ENCODE peak calls at places on chromosomes 3 and 15, in ten cellular contexts. W is neural crest cell; G is H9; S is transverse colon; I is esophagus squamous epithelium; Y is CD4-positive, alpha-beta T cell; B is mucosa of descending colon; L is endothelial cell; T is nephron progenitor cell; C is lower leg skin. P is an unnamed sample.

GRCh38 chr15:90160781-90161727 is 40.1 kb upstream of the SEMA4B start:
- DNase-seq in W (no peak), G (peak; percentile 88), S (peak; percentile 85), I (no peak), Y (no peak), B (peak; percentile 91), L (no peak), T (peak; percentile 22), C (no peak), P (no peak)

GRCh38 chr3:148884261-148884660 is 19.2 kb downstream of the CPA3 start:
- DNase-seq in W (no peak), G (no peak), S (no peak), I (no peak), Y (no peak), B (no peak), L (no peak), T (no peak), C (no peak), P (no peak)

GRCh38 chr3:176351408-176351807 is 845.9 kb downstream of the TBL1XR1 start:
- DNase-seq in W (no peak), G (no peak), S (no peak), I (no peak), Y (no peak), B (no peak), L (no peak), T (no peak), C (no peak), P (no peak)

GRCh38 chr3:177069514-177070329 is 127.6 kb downstream of the TBL1XR1 start:
- DNase-seq in W (no peak), G (no peak), S (no peak), I (no peak), Y (no peak), B (no peak), L (no peak), T (no peak), C (no peak), P (no peak)

GRCh38 chr3:189303584-189303983 is 131.8 kb downstream of the TPRG1 start:
- DNase-seq in W (no peak), G (no peak), S (no peak), I (no peak), Y (no peak), B (no peak), L (no peak), T (no peak), C (no peak), P (no peak)

GRCh38 chr3:9817437-9817836 is 7.4 kb downstream of the TTLL3 start:
- DNase-seq in W (no peak), G (no peak), S (no peak), I (no peak), Y (no peak), B (peak; percentile 7), L (no peak), T (no peak), C (no peak), P (no peak)

GRCh38 chr15:74889390-74889881 is 406 bp upstream of the MPI start:
- DNase-seq in W (peak; percentile 29), G (peak; percentile 59), S (peak; percentile 33), I (no peak), Y (no peak), B (peak; percentile 67), L (peak; percentile 39), T (peak; percentile 50), C (no peak), P (no peak)

GRCh38 chr15:33091983-33092688 is 102.4 kb downstream of the FMN1 start:
- DNase-seq in W (no peak), G (no peak), S (peak; percentile 63), I (no peak), Y (no peak), B (peak; percentile 61), L (no peak), T (no peak), C (no peak), P (no peak)

GRCh38 chr3:151203053-151203420 is at the start of gene GPR171:
- DNase-seq in W (no peak), G (no peak), S (peak; percentile 29), I (no peak), Y (peak; percentile 64), B (no peak), L (no peak), T (no peak), C (no peak), P (no peak)

GRCh38 chr15:70505971-70506887 is 257.1 kb downstream of the UACA start:
- DNase-seq in W (no peak), G (peak; percentile 57), S (no peak), I (no peak), Y (no peak), B (no peak), L (no peak), T (no peak), C (no peak), P (no peak)

GRCh38 chr15:70510433-70510832 is 252.9 kb downstream of the UACA start:
- DNase-seq in W (no peak), G (no peak), S (no peak), I (no peak), Y (no peak), B (no peak), L (no peak), T (no peak), C (no peak), P (no peak)

GRCh38 chr15:70507772-70508351 is 255.5 kb downstream of the UACA start:
- DNase-seq in W (no peak), G (no peak), S (no peak), I (no peak), Y (no peak), B (no peak), L (no peak), T (peak; percentile 24), C (no peak), P (no peak)

GRCh38 chr15:70509282-70510272 is 253.8 kb downstream of the UACA start:
- DNase-seq in W (no peak), G (no peak), S (no peak), I (no peak), Y (no peak), B (no peak), L (no peak), T (no peak), C (no peak), P (no peak)

DNA sequence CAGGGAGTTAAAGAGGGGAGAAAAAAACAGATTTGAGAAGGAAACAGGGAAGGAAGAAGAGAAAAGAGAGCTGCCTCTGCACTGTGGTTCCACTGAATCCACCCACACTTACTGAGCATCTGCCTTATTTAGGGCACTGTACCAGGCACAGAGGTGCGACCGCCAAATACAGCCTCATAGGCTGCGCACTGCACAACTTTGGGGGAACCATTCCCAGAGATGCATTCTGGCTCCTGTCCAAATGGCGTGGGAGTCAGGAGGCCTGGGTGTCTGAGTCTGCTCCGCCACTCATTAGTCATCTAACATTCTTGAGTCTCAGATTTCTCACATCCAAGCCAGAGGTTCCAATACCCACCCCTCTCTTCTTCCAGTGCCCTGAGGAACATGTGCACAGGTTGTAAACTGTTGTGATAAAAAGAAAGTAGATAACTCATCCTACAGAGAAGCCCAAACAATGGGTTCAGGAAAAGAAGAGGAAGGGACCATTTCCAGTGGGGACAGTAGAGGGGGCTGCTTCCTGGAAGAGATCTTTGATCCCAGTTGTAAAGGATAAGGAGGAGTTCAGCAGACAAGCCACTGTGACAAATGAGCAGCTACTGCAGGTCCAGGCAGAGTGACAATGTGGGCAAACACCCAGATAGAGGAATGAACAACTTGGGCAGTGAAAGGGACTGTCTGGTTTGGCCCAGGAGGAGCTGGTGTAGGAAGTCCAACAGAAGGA is 254.6 kb downstream of the UACA start:
- DNase-seq in W (no peak), G (no peak), S (no peak), I (no peak), Y (no peak), B (no peak), L (no peak), T (no peak), C (no peak), P (no peak)
- TF ChIP-seq CTCF in W (no peak), G (peak; percentile 49), S (no peak), I (no peak), Y (no peak), B (no peak), L (no peak), T (no peak), C (no peak), P (no peak)

DNA sequence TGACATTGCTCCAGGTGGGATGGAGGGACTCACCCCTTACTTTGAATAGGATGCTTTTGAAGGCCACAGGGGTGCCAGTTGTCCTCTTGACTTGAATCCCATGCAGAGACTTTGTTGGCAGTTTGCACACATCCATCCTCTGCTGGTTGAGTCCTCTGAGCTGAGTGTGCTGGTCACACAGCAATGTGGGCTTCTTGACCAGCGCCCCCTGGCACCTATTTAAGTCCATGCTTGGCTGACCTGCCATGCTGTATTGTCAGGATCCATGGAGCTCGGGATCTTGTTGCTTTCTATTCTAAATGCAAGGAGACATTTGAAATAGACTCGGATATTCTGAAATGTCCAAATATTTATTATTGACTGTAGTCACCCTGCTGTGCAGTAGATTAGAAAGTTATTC is 19.8 kb downstream of the RAB7A start:
- DNase-seq in W (no peak), G (no peak), S (no peak), I (no peak), Y (no peak), B (no peak), L (no peak), T (no peak), C (no peak), P (no peak)
- TF ChIP-seq CTCF in W (no peak), G (peak; percentile 60), S (no peak), I (no peak), Y (no peak), B (no peak), L (no peak), T (no peak), C (no peak), P (no peak)

GRCh38 chr15:77647961-77648360 is 15.2 kb upstream of the LINGO1 start:
- DNase-seq in W (no peak), G (no peak), S (no peak), I (no peak), Y (no peak), B (no peak), L (no peak), T (no peak), C (no peak), P (no peak)
- TF ChIP-seq CTCF in W (no peak), G (no peak), S (no peak), I (no peak), Y (no peak), B (no peak), L (no peak), T (no peak), C (no peak), P (no peak)

GRCh38 chr15:28881170-28881569 is 4.6 kb upstream of the APBA2 start:
- DNase-seq in W (no peak), G (no peak), S (no peak), I (no peak), Y (no peak), B (peak; percentile 12), L (no peak), T (no peak), C (no peak), P (no peak)

GRCh38 chr15:28884151-28884940 is 1.4 kb upstream of the APBA2 start:
- DNase-seq in W (no peak), G (no peak), S (no peak), I (no peak), Y (no peak), B (no peak), L (no peak), T (no peak), C (no peak), P (no peak)

GRCh38 chr15:28880680-28881079 is 5.1 kb upstream of the APBA2 start:
- DNase-seq in W (no peak), G (no peak), S (no peak), I (no peak), Y (no peak), B (peak; percentile 3), L (no peak), T (no peak), C (no peak), P (no peak)

GRCh38 chr15:28879551-28879950 is 6.2 kb upstream of the APBA2 start:
- DNase-seq in W (no peak), G (no peak), S (no peak), I (no peak), Y (no peak), B (peak; percentile 30), L (no peak), T (no peak), C (no peak), P (no peak)

GRCh38 chr15:28881600-28881999 is 4.2 kb upstream of the APBA2 start:
- DNase-seq in W (no peak), G (no peak), S (no peak), I (no peak), Y (no peak), B (no peak), L (no peak), T (no peak), C (no peak), P (no peak)
- TF ChIP-seq CTCF in W (peak; percentile 27), G (no peak), S (no peak), I (no peak), Y (no peak), B (no peak), L (no peak), T (no peak), C (no peak), P (peak; percentile 42)